ENCODE peak calls at places on chromosomes 11 and 22, in eight cellular contexts. U is stimulated activated CD4-positive, alpha-beta T cell treated with anti-CD3 and anti-CD28 coated beads, Interleukin-2, amount 100 ng/mL, for 24 hours; H is DMS153; C is body of pancreas; X is renal cortical epithelial cell; E is transverse colon; W is fibroblast of mammary gland; Y is left ventricle myocardium superior. T is an unnamed sample.
A peak's percentile ranks its signal among the peaks of the same experiment; 100 is the strongest.

GRCh38 chr11:102763440-102763839 is 17.0 kb downstream of the MMP10 start:
- DNase-seq in U (no peak), H (no peak), C (no peak), X (no peak), E (no peak), W (no peak), Y (no peak), T (peak; percentile 58)

GRCh38 chr11:88414385-88414861 is 76.9 kb upstream of the CTSC start:
- DNase-seq in U (no peak), H (peak; percentile 40), C (peak; percentile 61), X (peak; percentile 77), E (peak; percentile 20), W (peak; percentile 77), Y (no peak), T (no peak)

GRCh38 chr11:76800466-76801200 is 17.5 kb downstream of the TSKU start:
- DNase-seq in U (no peak), H (no peak), C (peak; percentile 89), X (no peak), E (no peak), W (no peak), Y (no peak), T (no peak)

GRCh38 chr11:133955945-133956421 is 785 bp downstream of the IGSF9B start:
- DNase-seq in U (peak; percentile 37), H (no peak), C (no peak), X (no peak), E (no peak), W (no peak), Y (peak; percentile 62), T (no peak)

GRCh38 chr11:1083621-1084551 is 9.2 kb downstream of the MUC2 start:
- DNase-seq in U (no peak), H (no peak), C (no peak), X (no peak), E (no peak), W (no peak), Y (peak; percentile 22), T (no peak)

GRCh38 chr11:69529001-69529400 is 47.5 kb downstream of the LINC01488 start:
- DNase-seq in U (no peak), H (no peak), C (no peak), X (no peak), E (no peak), W (no peak), Y (no peak), T (no peak)

GRCh38 chr11:66937334-66937733 is 20.8 kb downstream of the PC start:
- DNase-seq in U (no peak), H (no peak), C (no peak), X (no peak), E (no peak), W (no peak), Y (no peak), T (no peak)

GRCh38 chr11:95443386-95443785 is 212.4 kb upstream of the SESN3 start:
- DNase-seq in U (peak; percentile 15), H (no peak), C (no peak), X (no peak), E (no peak), W (no peak), Y (no peak), T (no peak)

GRCh38 chr11:131637469-131638175 is 267.2 kb downstream of the NTM start:
- DNase-seq in U (no peak), H (no peak), C (no peak), X (peak; percentile 6), E (no peak), W (no peak), Y (no peak), T (no peak)

GRCh38 chr22:17074648-17075002 is 10.2 kb upstream of the IL17RA start:
- DNase-seq in U (no peak), H (no peak), C (no peak), X (peak; percentile 37), E (no peak), W (peak; percentile 34), Y (no peak), T (peak; percentile 78)

GRCh38 chr22:20260071-20260722 is 7.9 kb downstream of the RTN4R start:
- DNase-seq in U (no peak), H (no peak), C (no peak), X (no peak), E (no peak), W (no peak), Y (no peak), T (no peak)

GRCh38 chr11:2086239-2087040 is 52.7 kb downstream of the IGF2 start:
- DNase-seq in U (no peak), H (no peak), C (no peak), X (no peak), E (no peak), W (no peak), Y (no peak), T (no peak)

GRCh38 chr11:122204206-122204605 is 88.2 kb upstream of the BLID start:
- DNase-seq in U (no peak), H (no peak), C (no peak), X (no peak), E (no peak), W (no peak), Y (no peak), T (no peak)

GRCh38 chr11:75350743-75351540 is 519 bp downstream of the ARRB1 start:
- DNase-seq in U (peak; percentile 52), H (no peak), C (peak; percentile 78), X (no peak), E (peak; percentile 61), W (peak; percentile 48), Y (peak; percentile 71), T (no peak)

GRCh38 chr22:41522813-41523212 is 21.5 kb downstream of the POLR3H start:
- DNase-seq in U (no peak), H (no peak), C (no peak), X (no peak), E (no peak), W (no peak), Y (no peak), T (no peak)

GRCh38 chr22:46802608-46803027 is 40.2 kb downstream of the TBC1D22A start:
- DNase-seq in U (no peak), H (no peak), C (no peak), X (no peak), E (no peak), W (no peak), Y (no peak), T (no peak)

GRCh38 chr22:20406686-20407408 is 12.9 kb downstream of the ZNF74 start:
- DNase-seq in U (no peak), H (no peak), C (no peak), X (no peak), E (no peak), W (no peak), Y (no peak), T (no peak)

GRCh38 chr22:26508148-26508547 is 4.1 kb downstream of the TFIP11 start:
- DNase-seq in U (no peak), H (no peak), C (no peak), X (no peak), E (no peak), W (no peak), Y (no peak), T (no peak)

GRCh38 chr11:57399928-57400578 is 9.6 kb upstream of the PRG2 start:
- DNase-seq in U (no peak), H (no peak), C (no peak), X (no peak), E (no peak), W (no peak), Y (no peak), T (no peak)

GRCh38 chr22:50544746-50545253 is 899 bp upstream of the KLHDC7B start:
- DNase-seq in U (peak; percentile 37), H (no peak), C (no peak), X (no peak), E (peak; percentile 45), W (no peak), Y (no peak), T (no peak)

GRCh38 chr11:128291835-128292234 is 295.5 kb downstream of the ETS1 start:
- DNase-seq in U (peak; percentile 62), H (no peak), C (no peak), X (no peak), E (peak; percentile 65), W (no peak), Y (no peak), T (no peak)

GRCh38 chr22:49203091-49203862 is 624.4 kb downstream of the BRD1 start:
- DNase-seq in U (no peak), H (no peak), C (no peak), X (no peak), E (no peak), W (no peak), Y (no peak), T (no peak)

GRCh38 chr11:25943777-25944661 is 387.9 kb upstream of the ANO3 start:
- DNase-seq in U (no peak), H (no peak), C (no peak), X (no peak), E (peak; percentile 25), W (no peak), Y (no peak), T (no peak)

GRCh38 chr11:71428861-71429435 is 19.2 kb downstream of the DHCR7 start:
- DNase-seq in U (no peak), H (no peak), C (no peak), X (no peak), E (no peak), W (peak; percentile 54), Y (peak; percentile 58), T (no peak)

GRCh38 chr11:95364324-95365295 is 133.6 kb upstream of the SESN3 start:
- DNase-seq in U (no peak), H (no peak), C (no peak), X (peak; percentile 96), E (no peak), W (peak; percentile 54), Y (no peak), T (peak; percentile 73)

T was measured in kidney glomerular epithelial cell.